ENCODE peak calls at places on chromosomes 6 and 20, in seven cellular contexts. B is GOT3; A is RWPE1; Q is naive thymus-derived CD8-positive, alpha-beta T cell; V is T1000; H is nucleus accumbens; Z is M059J. W is an unnamed sample.

GRCh38 chr6:161204866-161205557 is 68.8 kb downstream of the AGPAT4 start:
- DNase-seq in B (no peak), Q (no peak), V (no peak), H (no peak), Z (peak), A (no peak), W (no peak)

GRCh38 chr6:141394565-141395051 is 738.1 kb upstream of the GJE1 start:
- DNase-seq in Q (no peak), A (no peak), V (no peak), B (no peak), H (no peak), Z (no peak), W (no peak)

GRCh38 chr6:5132741-5133140 is 47.6 kb downstream of the PPP1R3G start:
- DNase-seq in Z (no peak), Q (no peak), H (peak), A (no peak), V (no peak), B (no peak), W (peak)

GRCh38 chr20:38926934-38927616 is 858 bp downstream of the FAM83D start:
- DNase-seq in H (no peak), A (peak), B (no peak), V (no peak), Q (no peak), Z (peak), W (no peak)

GRCh38 chr6:116580198-116580597 is 8.9 kb downstream of the RWDD1 start:
- DNase-seq in Q (no peak), Z (no peak), V (no peak), A (no peak), H (no peak), B (no peak), W (no peak)

GRCh38 chr6:118787746-118788419 is 106.1 kb upstream of the ASF1A start:
- DNase-seq in Q (no peak), V (no peak), A (no peak), Z (no peak), H (no peak), B (no peak), W (no peak)

GRCh38 chr20:37343212-37343993 is 2.5 kb upstream of the SRC start:
- DNase-seq in A (no peak), H (no peak), Z (peak), B (no peak), V (no peak), Q (peak), W (no peak)

GRCh38 chr6:81734500-81735140 is 17.9 kb downstream of the TENT5A start:
- DNase-seq in V (no peak), H (no peak), A (no peak), Q (no peak), Z (peak), B (no peak), W (no peak)

GRCh38 chr6:90691823-90692222 is 105.0 kb upstream of the MAP3K7 start:
- DNase-seq in Q (no peak), A (no peak), V (no peak), B (no peak), H (no peak), Z (no peak), W (no peak)

GRCh38 chr6:56483929-56484328 is 158.8 kb downstream of the DST start:
- DNase-seq in Q (no peak), V (no peak), H (no peak), B (no peak), Z (peak), A (no peak), W (no peak)

GRCh38 chr20:38272398-38272797 is 11.9 kb upstream of the KIAA1755 start:
- DNase-seq in Q (no peak), H (no peak), A (peak), B (no peak), V (no peak), Z (peak), W (no peak)

GRCh38 chr20:6434131-6434530 is 311.3 kb upstream of the FERMT1 start:
- DNase-seq in A (no peak), H (no peak), V (no peak), Q (no peak), Z (no peak), B (no peak), W (no peak)

GRCh38 chr6:15929685-15930084 is 199.2 kb upstream of the MYLIP start:
- DNase-seq in Z (no peak), Q (no peak), B (no peak), H (no peak), V (no peak), A (no peak), W (no peak)

GRCh38 chr20:25600632-25601031 is 15.3 kb upstream of the NINL start:
- DNase-seq in H (no peak), B (no peak), Q (no peak), V (no peak), A (no peak), Z (peak), W (no peak)